ENCODE peak calls at places on chromosome 18, in four cellular contexts. G, D, L and X are unnamed samples.

GRCh38 chr18:9612215-9612830 is 2.0 kb downstream of the PPP4R1 start:
- DNase-seq in G (peak; percentile 60), L (peak; percentile 14), D (no peak), X (peak; percentile 63)

GRCh38 chr18:48798334-48799197 is 152.2 kb downstream of the SMAD7 start:
- DNase-seq in D (peak; percentile 19), G (no peak), L (no peak), X (no peak)

GRCh38 chr18:44789704-44790103 is 109.0 kb downstream of the SETBP1 start:
- DNase-seq in G (peak; percentile 35), L (peak; percentile 43), D (no peak), X (peak; percentile 74)

GRCh38 chr18:8705280-8705940 is at the start of gene MTCL1:
- DNase-seq in L (peak; percentile 14), G (peak; percentile 45), D (no peak), X (peak; percentile 31)

GRCh38 chr18:4557502-4557901 is 102.4 kb upstream of the DLGAP1 start:
- DNase-seq in L (no peak), G (no peak), D (no peak), X (no peak)

GRCh38 chr18:60372598-60372997 is at the start of gene MC4R:
- DNase-seq in D (no peak), G (peak; percentile 73), L (peak; percentile 7), X (peak; percentile 53)

GRCh38 chr18:61992923-61993322 is 100.1 kb upstream of the RNF152 start:
- DNase-seq in D (no peak), G (peak; percentile 72), L (no peak), X (peak; percentile 85)

GRCh38 chr18:69785466-69785865 is 162.2 kb downstream of the CD226 start:
- DNase-seq in L (no peak), G (peak; percentile 50), D (no peak), X (peak; percentile 49)

GRCh38 chr18:51361130-51361860 is 163.8 kb upstream of the MEX3C start:
- DNase-seq in L (peak; percentile 13), G (peak; percentile 82), D (no peak), X (peak; percentile 43)

GRCh38 chr18:8816805-8817204 is 111.4 kb downstream of the MTCL1 start:
- DNase-seq in G (peak; percentile 68), L (no peak), D (no peak), X (peak; percentile 82)

GRCh38 chr18:55083461-55083860 is 124.2 kb upstream of the CCDC68 start:
- DNase-seq in D (no peak), L (no peak), G (no peak), X (no peak)

GRCh38 chr18:9771261-9771976 is 63.3 kb downstream of the RAB31 start:
- DNase-seq in L (peak; percentile 88), G (peak; percentile 64), D (peak; percentile 83), X (peak; percentile 54)

GRCh38 chr18:27778441-27778840 is 398.5 kb downstream of the CDH2 start:
- DNase-seq in L (no peak), G (peak; percentile 47), D (no peak), X (peak; percentile 44)

GRCh38 chr18:49519041-49519971 is 32.3 kb upstream of the C18orf32 start:
- DNase-seq in L (no peak), G (no peak), D (no peak), X (peak; percentile 23)

GRCh38 chr18:48072428-48073204 is 142.2 kb upstream of the SMAD2 start:
- DNase-seq in G (no peak), L (peak; percentile 27), D (peak; percentile 89), X (no peak)

GRCh38 chr18:3151379-3152264 is 68.1 kb downstream of the MYOM1 start:
- DNase-seq in L (no peak), G (peak; percentile 63), D (no peak), X (peak; percentile 50)

GRCh38 chr18:45774065-45774521 is 50.1 kb downstream of the SLC14A1 start:
- DNase-seq in G (peak; percentile 60), D (no peak), L (no peak), X (peak; percentile 79)

GRCh38 chr18:67766930-67767329 is 250.4 kb upstream of the DSEL start:
- DNase-seq in L (no peak), G (peak; percentile 96), D (no peak), X (peak; percentile 90)

GRCh38 chr18:10239138-10239537 is 215.3 kb upstream of the APCDD1 start:
- DNase-seq in G (peak; percentile 58), L (no peak), D (no peak), X (peak; percentile 32)

GRCh38 chr18:68847219-68847860 is 49.5 kb downstream of the CCDC102B start:
- DNase-seq in D (no peak), G (peak; percentile 75), L (no peak), X (peak; percentile 66)

GRCh38 chr18:33839452-33840225 is 261.6 kb downstream of the ASXL3 start:
- DNase-seq in L (no peak), G (peak; percentile 67), D (no peak), X (peak; percentile 57)
- TF ChIP-seq CTCF in L (peak; percentile 39), G (peak; percentile 92), D (peak; percentile 35), X (peak; percentile 74)

GRCh38 chr18:13448028-13448795 is 229.7 kb downstream of the LDLRAD4 start:
- DNase-seq in D (no peak), G (no peak), L (no peak), X (no peak)
- H3K4me3 ChIP-seq in D (no peak overlapping the region), G (no peak overlapping the region), L (no peak overlapping the region), X (no peak overlapping the region)

DNA sequence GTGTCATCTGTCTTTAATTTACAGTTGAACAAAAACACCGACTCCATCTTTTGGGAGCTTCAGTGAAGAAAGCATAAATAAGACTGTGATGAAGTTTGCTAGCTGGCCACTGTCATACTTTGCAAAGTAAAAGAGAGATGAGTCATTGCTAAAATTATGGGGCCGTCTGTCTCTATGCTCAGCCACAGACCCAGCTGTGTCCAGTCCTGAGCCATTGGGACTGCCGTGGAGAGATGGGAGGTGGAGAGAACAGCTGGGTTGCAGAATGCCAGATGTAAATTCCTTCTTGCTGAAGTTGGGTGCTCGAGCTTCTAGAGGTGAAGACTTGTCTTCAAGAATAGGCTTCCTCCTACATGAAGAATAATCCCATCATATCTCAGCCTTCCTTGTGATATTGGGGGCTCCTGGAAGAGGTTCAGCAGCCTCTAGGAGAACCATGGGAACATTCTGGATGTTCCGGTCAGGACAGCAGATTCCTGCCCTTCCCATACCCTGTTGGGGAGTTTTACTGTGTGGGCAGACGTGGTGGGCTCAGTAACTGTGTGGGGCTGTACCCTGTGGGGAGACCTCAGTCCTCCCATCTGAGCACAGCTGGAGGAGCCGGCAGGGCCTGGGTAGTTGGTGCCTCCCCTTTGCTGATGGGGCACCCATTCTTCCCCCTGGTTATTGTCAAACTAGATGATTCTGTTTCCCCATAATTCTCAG is 71.1 kb downstream of the LDLRAD4 start:
- DNase-seq in G (no peak), D (no peak), L (peak; percentile 55), X (no peak)
- TF ChIP-seq CTCF in G (no peak), D (no peak), L (no peak), X (no peak)

DNA sequence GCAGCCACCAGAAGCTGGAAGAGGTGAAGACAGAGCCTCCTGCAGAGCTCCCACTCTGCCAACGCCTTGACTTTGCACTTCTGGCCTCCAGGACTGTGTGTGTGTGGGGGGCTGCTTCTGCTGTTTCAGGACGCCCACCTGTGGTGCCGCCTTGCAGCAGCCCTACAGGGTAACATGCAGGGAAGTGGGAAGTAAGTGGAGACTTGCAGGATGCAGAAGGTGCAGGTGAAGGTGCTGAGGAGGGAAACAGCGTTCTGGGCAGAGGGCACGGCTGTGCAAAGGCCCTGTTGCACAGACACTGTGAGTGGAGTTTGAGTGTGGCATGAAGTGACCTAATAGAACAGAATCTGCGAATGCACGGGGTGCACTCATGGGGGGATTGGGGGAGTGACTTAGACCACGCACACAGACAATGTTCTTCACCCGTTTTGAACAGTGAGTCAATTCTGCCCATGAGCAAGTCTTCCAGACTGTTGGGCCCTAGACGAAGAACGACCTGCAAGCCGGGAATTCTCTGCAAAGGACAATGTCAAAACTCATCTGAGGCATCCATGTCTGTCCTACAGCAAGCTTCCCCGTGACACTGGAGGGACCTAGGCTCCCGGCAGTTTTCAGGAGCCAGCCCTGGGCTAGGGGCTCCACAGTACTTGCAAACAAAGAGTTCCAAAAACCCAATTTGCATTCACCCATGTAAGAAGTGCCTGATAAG is 19.1 kb downstream of the MBP start:
- DNase-seq in D (peak; percentile 39), G (no peak), L (no peak), X (no peak)
- H3K4me3 ChIP-seq in D (no peak overlapping the region), G (no peak overlapping the region), L (no peak overlapping the region), X (no peak overlapping the region)

GRCh38 chr18:36129300-36130038 is at the start of the genes ELP2 and SLC39A6:
- DNase-seq in D (peak; percentile 96), G (peak; percentile 96), L (peak; percentile 95), X (peak; percentile 93)
- TF ChIP-seq CTCF in D (no peak), G (no peak), L (no peak), X (no peak)